ENCODE peak calls at places on chromosomes 1 and 21, in five cellular contexts. I is iris pigment epithelial cell, A is choroid plexus epithelial cell, N is neuronal stem cell, U is GF-D8. X is an unnamed sample.

GRCh38 chr1:63124666-63125191 is 197.6 kb upstream of the FOXD3 start:
- DNase-seq in A (peak), N (no peak), I (peak), U (no peak), X (no peak)

GRCh38 chr1:25255711-25256577 is 8.7 kb upstream of the RSRP1 start:
- DNase-seq in U (no peak), I (no peak), N (no peak), A (no peak), X (no peak)

GRCh38 chr1:43292151-43292550 is 6.8 kb upstream of the C1orf210 start:
- DNase-seq in A (no peak), I (no peak), N (no peak), U (no peak), X (no peak)

GRCh38 chr1:191564275-191564674 is 594.0 kb upstream of the RGS18 start:
- DNase-seq in U (no peak), A (no peak), I (no peak), N (no peak), X (no peak)

GRCh38 chr1:83928396-83928795 is 70.5 kb downstream of the TTLL7 start:
- DNase-seq in A (no peak), U (no peak), I (no peak), N (no peak), X (no peak)

GRCh38 chr1:228548788-228549187 is 61.6 kb downstream of the RNF187 start:
- DNase-seq in U (no peak), I (no peak), A (no peak), N (no peak), X (no peak)

GRCh38 chr1:40755052-40755451 is 28.5 kb upstream of the KCNQ4 start:
- DNase-seq in I (peak), N (no peak), U (no peak), A (peak), X (no peak)

GRCh38 chr21:31665397-31665796 is 5.9 kb downstream of the SOD1 start:
- DNase-seq in U (peak), I (peak), N (no peak), A (peak), X (peak)

GRCh38 chr1:220878223-220879081 is 791 bp upstream of the HLX start:
- DNase-seq in U (peak), N (no peak), A (no peak), I (no peak), X (peak)

GRCh38 chr1:58971629-58972140 is 187.8 kb upstream of the JUN start:
- DNase-seq in I (peak), N (no peak), A (peak), U (no peak), X (peak)

X was measured in psoas muscle.